ENCODE peak calls at places on chromosomes 7 and 10, in six cellular contexts. D is upper lobe of right lung; J is left ventricle myocardium inferior; P is BJ; F is CD8-positive, alpha-beta T cell; S is AG09319. U is an unnamed sample.

GRCh38 chr7:121300685-121301084 is 28.1 kb upstream of the WNT16 start:
- DNase-seq in D (no peak), J (no peak), P (no peak), F (no peak), S (no peak), U (no peak)

GRCh38 chr10:90602815-90603600 is 254.8 kb downstream of the HTR7 start:
- DNase-seq in D (no peak), J (no peak), P (peak; percentile 40), F (no peak), S (no peak), U (no peak)

GRCh38 chr10:133154996-133155778 is 4.8 kb upstream of the KNDC1 start:
- DNase-seq in D (peak; percentile 61), J (no peak), P (no peak), F (no peak), S (no peak), U (no peak)

GRCh38 chr10:5817322-5818047 is 4.3 kb upstream of the GDI2 start:
- DNase-seq in D (no peak), J (no peak), P (no peak), F (no peak), S (no peak), U (no peak)

GRCh38 chr7:149604521-149604920 is 106.9 kb upstream of the ZNF746 start:
- DNase-seq in D (no peak), J (no peak), P (no peak), F (no peak), S (no peak), U (no peak)

GRCh38 chr7:18230271-18230670 is 202.6 kb upstream of the PRPS1L1 start:
- DNase-seq in D (no peak), J (no peak), P (no peak), F (no peak), S (no peak), U (no peak)

GRCh38 chr7:39811161-39811614 is 138.9 kb upstream of the CDK13 start:
- DNase-seq in D (no peak), J (no peak), P (no peak), F (no peak), S (no peak), U (no peak)

GRCh38 chr7:85025312-85025756 is 161.5 kb downstream of the SEMA3D start:
- DNase-seq in D (no peak), J (peak; percentile 49), P (no peak), F (no peak), S (no peak), U (peak; percentile 63)

GRCh38 chr7:18117482-18117881 is 89.8 kb upstream of the PRPS1L1 start:
- DNase-seq in D (no peak), J (no peak), P (no peak), F (no peak), S (no peak), U (no peak)

GRCh38 chr10:100509241-100509640 is 10.4 kb downstream of the SEC31B start:
- DNase-seq in D (no peak), J (no peak), P (no peak), F (peak; percentile 34), S (no peak), U (no peak)

GRCh38 chr10:34091796-34092195 is 723.3 kb downstream of the PARD3 start:
- DNase-seq in D (no peak), J (no peak), P (no peak), F (no peak), S (no peak), U (no peak)

GRCh38 chr10:24920907-24921881 is 31.2 kb downstream of the PRTFDC1 start:
- DNase-seq in D (peak; percentile 73), J (peak; percentile 32), P (peak; percentile 90), F (no peak), S (peak; percentile 84), U (no peak)

GRCh38 chr7:155190608-155191536 is 106.8 kb upstream of the INSIG1 start:
- DNase-seq in D (no peak), J (no peak), P (no peak), F (peak; percentile 52), S (no peak), U (peak; percentile 91)

GRCh38 chr7:31883761-31884164 is 186.4 kb downstream of the PDE1C start:
- DNase-seq in D (no peak), J (no peak), P (peak; percentile 52), F (no peak), S (no peak), U (no peak)

GRCh38 chr10:14382022-14382421 is 51.3 kb upstream of the FRMD4A start:
- DNase-seq in D (no peak), J (no peak), P (no peak), F (peak; percentile 5), S (no peak), U (no peak)

GRCh38 chr7:151129882-151130591 is 37.5 kb downstream of the GBX1 start:
- DNase-seq in D (no peak), J (peak; percentile 7), P (no peak), F (no peak), S (no peak), U (peak; percentile 34)

GRCh38 chr10:117411440-117412428 is 36.5 kb upstream of the PDZD8 start:
- DNase-seq in D (no peak), J (no peak), P (no peak), F (no peak), S (no peak), U (no peak)

GRCh38 chr7:151383638-151384351 is 26.0 kb downstream of the WDR86 start:
- DNase-seq in D (peak; percentile 50), J (no peak), P (no peak), F (no peak), S (no peak), U (no peak)

GRCh38 chr10:47024399-47025252 is 113.4 kb downstream of the PTPN20 start:
- DNase-seq in D (peak; percentile 68), J (peak; percentile 48), P (no peak), F (peak; percentile 44), S (no peak), U (peak; percentile 54)

GRCh38 chr10:21330628-21331020 is 194.9 kb downstream of the SKIDA1 start:
- DNase-seq in D (no peak), J (no peak), P (no peak), F (no peak), S (no peak), U (no peak)

GRCh38 chr10:16999665-17000451 is 129.8 kb downstream of the CUBN start:
- DNase-seq in D (no peak), J (no peak), P (no peak), F (no peak), S (no peak), U (no peak)

GRCh38 chr10:91901784-91902677 is 7.3 kb downstream of the FGFBP3 start:
- DNase-seq in D (no peak), J (no peak), P (peak; percentile 84), F (peak; percentile 38), S (no peak), U (no peak)

GRCh38 chr10:68900427-68901105 is 549 bp upstream of the DDX50 start:
- DNase-seq in D (peak; percentile 91), J (peak; percentile 78), P (peak; percentile 32), F (no peak), S (peak; percentile 15), U (no peak)

GRCh38 chr7:92674379-92674778 is 84.2 kb upstream of the FAM133B start:
- DNase-seq in D (no peak), J (no peak), P (no peak), F (no peak), S (no peak), U (no peak)

GRCh38 chr7:8120390-8121058 is 141.4 kb downstream of the ICA1 start:
- DNase-seq in D (no peak), J (no peak), P (no peak), F (no peak), S (no peak), U (no peak)

GRCh38 chr7:139602143-139602722 is 78.7 kb downstream of the CLEC2L start:
- DNase-seq in D (no peak), J (no peak), P (no peak), F (no peak), S (no peak), U (no peak)

GRCh38 chr7:29327455-29327854 is 132.9 kb downstream of the CHN2 start:
- DNase-seq in D (no peak), J (no peak), P (no peak), F (no peak), S (no peak), U (no peak)

GRCh38 chr7:132433286-132433685 is 143.0 kb downstream of the PLXNA4 start:
- DNase-seq in D (no peak), J (no peak), P (no peak), F (no peak), S (no peak), U (no peak)

GRCh38 chr10:104584541-104584940 is 56.5 kb upstream of the SORCS3 start:
- DNase-seq in D (no peak), J (no peak), P (no peak), F (no peak), S (no peak), U (no peak)

DNA sequence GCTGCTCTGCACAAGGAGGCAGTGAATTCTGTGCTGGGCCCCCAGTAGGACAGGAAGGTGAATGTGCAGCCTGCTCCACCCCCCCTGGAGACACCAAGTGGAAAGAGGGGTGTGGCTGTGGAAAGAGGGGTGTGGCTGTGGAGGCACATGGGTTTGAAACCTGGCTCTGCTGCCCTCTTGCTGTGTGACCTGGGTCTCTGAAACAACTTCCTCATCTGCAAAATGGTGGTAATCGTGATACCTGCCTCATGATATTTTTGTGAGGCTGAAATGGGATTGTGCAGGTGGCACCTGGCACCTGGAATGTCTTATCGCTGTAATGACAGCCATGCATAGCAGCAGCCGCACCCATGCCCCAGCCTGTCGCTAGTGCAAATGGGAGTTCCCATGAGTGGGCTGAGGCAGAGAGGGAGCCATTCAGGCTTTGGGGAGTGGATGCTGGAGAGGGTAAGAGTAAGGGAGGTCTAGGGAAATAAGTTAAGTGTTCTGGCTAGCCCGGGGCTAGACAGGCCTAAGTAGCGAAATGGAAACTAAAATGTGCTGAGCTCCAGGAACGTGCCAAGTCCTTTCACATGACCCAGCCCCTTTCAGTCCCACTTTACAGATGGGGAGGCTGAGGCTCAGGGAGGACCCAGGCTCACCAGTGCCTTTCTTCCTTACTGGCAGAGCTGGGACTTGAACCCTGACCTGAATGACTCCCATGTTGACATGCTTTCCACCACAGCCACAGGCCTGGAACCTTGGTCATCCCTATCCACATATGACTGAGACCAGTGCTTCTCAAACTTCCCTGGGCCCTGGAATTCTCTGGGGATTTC is 35.0 kb downstream of the C10orf105 start:
- DNase-seq in D (no peak), J (no peak), P (no peak), F (no peak), S (no peak), U (no peak)
- TF ChIP-seq CTCF in D (no peak), J (no peak), P (no peak), F (no peak), S (no peak), U (no peak)

GRCh38 chr10:80199828-80200227 is 5.5 kb downstream of the ANXA11 start:
- DNase-seq in D (no peak), J (no peak), P (no peak), F (no peak), S (peak; percentile 68), U (no peak)
- TF ChIP-seq CTCF in D (peak; percentile 35), J (peak; percentile 54), P (peak; percentile 39), F (no peak), S (peak; percentile 27), U (no peak)

DNA sequence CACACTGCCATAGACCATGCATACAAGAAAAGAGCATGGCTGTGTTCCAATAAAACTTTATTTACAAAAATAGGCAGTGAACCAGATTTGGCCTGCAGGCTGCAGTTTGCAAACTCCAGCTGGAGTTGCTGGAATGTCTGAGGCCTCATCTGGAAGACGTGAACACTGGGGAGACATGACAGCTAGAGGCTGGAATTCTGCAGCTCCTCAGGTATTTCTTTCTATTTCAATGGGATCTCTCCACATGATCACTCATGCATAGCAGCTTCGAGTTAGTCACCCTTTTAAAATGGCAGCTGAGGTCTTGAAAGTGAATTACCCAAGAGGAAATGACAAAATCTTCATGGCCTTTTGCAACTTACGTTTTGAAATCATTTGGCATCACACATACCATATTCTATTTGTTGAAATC is 52.6 kb upstream of the BET1 start:
- DNase-seq in D (no peak), J (no peak), P (peak; percentile 62), F (no peak), S (peak; percentile 79), U (no peak)
- TF ChIP-seq CTCF in D (no peak), J (no peak), P (no peak), F (no peak), S (no peak), U (no peak)

GRCh38 chr7:129502708-129503685 is 666 bp downstream of the SMKR1 start:
- DNase-seq in D (no peak), J (no peak), P (no peak), F (no peak), S (no peak), U (peak; percentile 66)
- TF ChIP-seq CTCF in D (no peak), J (no peak), P (peak; percentile 22), F (no peak), S (no peak), U (no peak)

U was measured in pancreas.